ENCODE peak calls at places on chromosomes 1 and 21, in five cellular contexts. V, U, M, E and W are unnamed samples.

GRCh38 chr1:10283318-10283984 is 73.1 kb downstream of the KIF1B start:
- DNase-seq in V (no peak), M (no peak), U (no peak), E (no peak), W (no peak)

GRCh38 chr21:15521644-15522001 is 208.2 kb upstream of the USP25 start:
- DNase-seq in M (no peak), V (no peak), U (no peak), E (no peak), W (no peak)

GRCh38 chr1:216902669-216903388 is 179.6 kb upstream of the ESRRG start:
- DNase-seq in U (no peak), V (no peak), E (no peak), M (no peak), W (peak)

GRCh38 chr21:15079276-15079675 is 14.5 kb upstream of the NRIP1 start:
- DNase-seq in E (no peak), V (no peak), M (no peak), U (no peak), W (no peak)

GRCh38 chr1:160542303-160542945 is 19.4 kb upstream of the SLAMF6 start:
- DNase-seq in M (no peak), E (no peak), V (no peak), U (no peak), W (peak)

GRCh38 chr1:26539722-26540121 is 10.2 kb downstream of the RPS6KA1 start:
- DNase-seq in U (no peak), M (no peak), V (no peak), E (no peak), W (no peak)

GRCh38 chr21:15410853-15411252 is 318.9 kb upstream of the USP25 start:
- DNase-seq in M (no peak), V (no peak), U (no peak), E (no peak), W (no peak)

GRCh38 chr1:32464191-32464715 is 619 bp upstream of the ZBTB8B start:
- DNase-seq in V (no peak), E (no peak), M (no peak), U (no peak), W (no peak)

GRCh38 chr21:34330055-34330454 is 33.8 kb upstream of the KCNE2 start:
- DNase-seq in V (no peak), E (no peak), U (no peak), M (no peak), W (no peak)

GRCh38 chr1:155010211-155010918 is 7.8 kb downstream of the ZBTB7B start:
- DNase-seq in M (no peak), U (peak), V (no peak), E (no peak), W (peak)